ENCODE peak calls at places on chromosomes 12 and 14, in five cellular contexts. P, N, T, O and L are unnamed samples.

GRCh38 chr14:28375295-28375694 is 391.3 kb upstream of the FOXG1 start:
- DNase-seq in P (no peak), N (peak), O (no peak), T (peak), L (peak)

GRCh38 chr14:84544486-84544885 is 985.5 kb upstream of the FLRT2 start:
- DNase-seq in P (no peak), N (no peak), T (no peak), O (no peak), L (no peak)

GRCh38 chr12:24838531-24838950 is 110.4 kb downstream of the BCAT1 start:
- DNase-seq in O (peak), T (peak), N (no peak), P (no peak), L (no peak)

GRCh38 chr12:28583771-28584261 is 393.6 kb downstream of the CCDC91 start:
- DNase-seq in O (peak), P (no peak), T (no peak), N (peak), L (no peak)

GRCh38 chr12:85260904-85261303 is 19.1 kb upstream of the ALX1 start:
- DNase-seq in T (no peak), N (peak), P (no peak), O (peak), L (no peak)

GRCh38 chr12:124190301-124191023 is 104.4 kb upstream of the RFLNA start:
- DNase-seq in N (no peak), P (no peak), T (no peak), O (no peak), L (no peak)

GRCh38 chr12:19873146-19873545 is 433.9 kb downstream of the AEBP2 start:
- DNase-seq in P (no peak), T (no peak), O (peak), N (no peak), L (no peak)

GRCh38 chr12:113231275-113232231 is 10.3 kb downstream of the TPCN1 start:
- DNase-seq in T (no peak), N (no peak), P (peak), O (peak), L (no peak)

GRCh38 chr12:80946591-80946990 is 8.9 kb upstream of the LIN7A start:
- DNase-seq in P (no peak), N (peak), O (peak), T (no peak), L (no peak)

GRCh38 chr14:34165847-34166340 is 215.0 kb upstream of the EGLN3 start:
- DNase-seq in T (no peak), P (no peak), N (no peak), O (no peak), L (no peak)

GRCh38 chr12:5442251-5443006 is 10.5 kb downstream of the NTF3 start:
- DNase-seq in P (peak), T (peak), N (peak), O (peak), L (peak)

GRCh38 chr12:13135336-13136178 is 32.1 kb upstream of the GSG1 start:
- DNase-seq in T (no peak), O (peak), P (peak), N (peak), L (no peak)

GRCh38 chr14:60856113-60856512 is 121.6 kb downstream of the MNAT1 start:
- DNase-seq in T (no peak), N (no peak), O (no peak), P (no peak), L (no peak)

DNA sequence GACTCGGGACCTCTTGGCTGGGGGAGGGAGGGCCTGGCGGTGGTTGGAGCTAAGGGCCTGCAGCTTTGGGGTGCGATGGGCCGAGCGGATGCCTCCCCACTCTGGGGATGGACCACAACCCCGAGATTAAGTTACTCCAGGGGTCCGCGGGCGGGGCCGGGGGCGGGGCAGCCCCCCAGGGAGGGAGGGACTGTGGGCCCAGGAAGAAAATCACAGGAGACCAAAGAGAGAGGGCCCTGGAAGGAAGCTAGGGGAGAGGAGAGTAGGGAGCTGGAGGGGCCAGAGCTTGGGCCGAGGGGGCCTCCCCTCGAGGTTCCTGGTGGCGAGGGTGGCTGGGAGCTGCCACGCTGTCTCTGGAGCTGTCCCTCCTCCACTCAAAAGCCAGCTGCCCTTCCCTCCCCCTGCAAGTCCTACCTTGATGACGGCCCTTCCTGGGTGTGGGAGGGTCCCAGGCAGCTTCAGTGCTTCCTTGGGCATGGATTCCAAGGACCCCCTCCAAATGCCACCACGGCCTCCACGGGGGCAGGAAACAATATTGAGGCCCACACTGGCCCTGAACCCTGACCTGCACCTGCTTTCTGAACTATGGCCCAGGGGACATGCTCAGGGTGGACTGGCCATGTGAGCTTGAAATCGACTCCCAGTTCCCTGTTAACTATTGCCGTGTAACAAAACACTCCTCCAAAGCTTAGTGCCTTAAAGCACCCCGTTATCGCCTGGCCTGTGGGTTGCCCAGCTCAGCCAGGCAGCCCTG is 607 bp upstream of the NUDT14 start:
- DNase-seq in O (no peak), P (no peak), T (no peak), N (no peak), L (no peak)
- H3K4me3 ChIP-seq in O (no peak), P (peak), T (no peak), N (peak), L (peak)

GRCh38 chr12:118641249-118641648 is 264.9 kb downstream of the SUDS3 start:
- DNase-seq in P (no peak), N (no peak), O (no peak), T (no peak), L (no peak)

GRCh38 chr12:118650586-118650960 is 274.2 kb downstream of the SUDS3 start:
- DNase-seq in N (no peak), P (no peak), O (no peak), T (no peak), L (no peak)

GRCh38 chr12:118649765-118650585 is 273.6 kb downstream of the SUDS3 start:
- DNase-seq in T (no peak), P (no peak), O (no peak), N (no peak), L (no peak)

DNA sequence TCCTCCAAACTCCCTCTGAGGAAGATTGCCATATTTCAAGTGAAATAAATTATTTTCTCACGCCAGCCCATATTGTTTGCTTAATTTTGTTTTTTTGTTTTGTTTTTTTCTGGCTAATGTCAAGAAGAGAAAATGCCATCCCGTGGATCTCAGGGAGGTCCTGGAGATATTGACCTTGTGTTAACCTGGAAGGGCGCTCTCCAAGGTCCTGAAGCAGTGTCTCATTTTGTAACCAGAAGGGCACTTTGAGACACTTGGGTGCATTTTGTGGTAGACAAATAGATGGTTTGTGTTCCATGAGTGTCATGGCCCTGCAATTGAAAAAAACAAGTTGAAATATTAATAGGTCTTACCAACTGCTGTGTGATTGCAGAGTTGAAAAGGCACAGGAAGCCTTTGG is 268.9 kb downstream of the SUDS3 start:
- DNase-seq in O (peak), P (no peak), N (peak), T (peak), L (peak)
- TF ChIP-seq EZH2phosphoT487 in O (no peak), P (no peak), N (no peak), T (no peak), L (no peak)

GRCh38 chr12:2834581-2835491 is at the start of gene NRIP2:
- DNase-seq in T (no peak), N (no peak), P (no peak), O (peak), L (peak)
- H3K4me2 ChIP-seq in T (no peak), N (no peak), P (no peak), O (peak), L (peak)

DNA sequence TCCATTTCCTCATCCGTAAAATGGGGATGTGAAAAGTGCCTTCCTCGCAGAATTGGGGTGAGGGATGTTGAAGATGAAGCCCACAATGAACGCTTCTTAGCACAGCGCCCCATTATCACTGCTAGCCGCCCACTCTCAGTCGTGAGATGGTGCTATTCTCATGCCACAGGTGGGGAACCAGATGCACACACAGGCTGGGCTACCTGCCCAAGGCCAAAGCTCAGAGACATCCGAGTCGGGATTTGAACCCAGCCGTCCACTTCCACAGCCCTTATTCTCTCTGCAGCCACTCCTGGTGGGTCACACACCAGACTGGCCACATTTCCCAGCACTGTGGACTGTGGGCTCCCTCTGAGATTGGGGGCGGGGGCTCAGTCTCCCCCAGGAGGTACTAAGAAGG is 55.8 kb downstream of the BCL11B start:
- DNase-seq in T (no peak), N (no peak), P (no peak), O (no peak), L (no peak)
- H3K4me3 ChIP-seq in T (no peak), N (no peak), P (no peak), O (no peak), L (no peak)

GRCh38 chr12:57092876-57093411 is 4.0 kb downstream of the NAB2 start:
- DNase-seq in N (no peak), O (no peak), P (no peak), T (no peak), L (no peak)

GRCh38 chr12:57094194-57095160 is 5.6 kb downstream of the NAB2 start:
- DNase-seq in P (no peak), N (no peak), O (no peak), T (no peak), L (no peak)

GRCh38 chr12:57091633-57092528 is 3.0 kb downstream of the NAB2 start:
- DNase-seq in N (no peak), O (no peak), P (no peak), T (no peak), L (no peak)

GRCh38 chr12:57092529-57092862 is 3.6 kb downstream of the NAB2 start:
- DNase-seq in N (no peak), O (no peak), P (no peak), T (no peak), L (no peak)

GRCh38 chr12:57093412-57094193 is 4.7 kb downstream of the NAB2 start:
- DNase-seq in N (peak), P (no peak), T (peak), O (peak), L (peak)
- TF ChIP-seq EZH2phosphoT487 in N (no peak), P (no peak), T (no peak), O (no peak), L (no peak)

GRCh38 chr14:105411985-105412767 is 7.5 kb upstream of the MTA1 start:
- DNase-seq in P (no peak), N (no peak), T (no peak), O (no peak), L (no peak)

GRCh38 chr14:105409379-105409778 is 10.2 kb upstream of the MTA1 start:
- DNase-seq in P (no peak), N (no peak), T (no peak), O (no peak), L (no peak)

GRCh38 chr14:105412768-105413541 is 6.7 kb upstream of the MTA1 start:
- DNase-seq in O (no peak), P (no peak), N (no peak), T (no peak), L (no peak)

GRCh38 chr14:105410642-105411016 is 9.0 kb upstream of the MTA1 start:
- DNase-seq in N (no peak), O (no peak), T (no peak), P (no peak), L (no peak)

DNA sequence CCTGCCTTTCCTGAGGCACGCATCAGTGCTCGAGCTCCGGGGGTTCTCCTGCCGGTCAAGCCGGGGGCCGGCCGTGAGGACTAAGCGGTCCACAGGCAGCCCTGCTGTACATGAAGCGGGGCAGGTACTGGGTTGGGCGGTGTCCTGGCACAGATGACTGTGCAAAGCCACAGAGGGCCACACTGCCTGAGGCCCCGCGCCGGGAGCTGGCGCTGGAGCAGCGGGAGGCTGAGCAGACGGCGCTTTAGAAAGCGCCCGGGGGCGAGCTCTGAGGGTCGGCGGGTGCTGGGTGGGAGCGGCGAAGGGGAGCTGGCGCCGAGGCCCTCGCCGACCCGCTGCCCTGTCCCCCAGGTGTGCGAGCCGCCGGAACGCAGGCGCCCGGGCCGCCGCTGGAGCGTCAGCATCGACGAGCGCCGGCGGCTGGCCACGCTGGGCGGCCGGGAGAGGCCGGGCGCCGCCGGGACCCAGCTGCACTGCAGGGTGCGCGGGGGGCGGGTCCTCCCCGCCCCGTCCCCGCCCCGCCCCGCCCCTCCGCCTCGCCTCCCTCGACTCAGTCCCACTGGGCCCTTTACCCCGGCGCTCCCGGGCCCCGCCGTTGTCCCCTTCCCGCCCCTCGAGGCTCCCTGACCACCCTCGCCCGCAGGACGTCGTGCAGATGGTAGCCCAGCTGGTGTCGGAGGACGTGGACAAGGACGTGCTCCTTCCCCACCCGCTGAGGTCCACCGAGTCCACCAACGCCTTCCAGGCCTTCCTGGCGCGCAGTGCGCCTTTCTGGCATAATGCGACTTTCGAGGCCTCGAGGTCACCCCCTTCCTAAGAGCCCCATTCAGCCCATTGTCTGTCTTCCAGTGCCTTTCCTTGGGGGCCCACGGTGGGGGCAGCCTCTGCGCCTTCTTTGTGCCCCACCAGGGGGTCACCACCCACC is 8.3 kb upstream of the MTA1 start:
- DNase-seq in O (peak), P (no peak), T (no peak), N (peak), L (peak)
- H3K4me2 ChIP-seq in O (peak), P (peak), T (peak), N (peak), L (peak)